ENCODE peak calls at places on chromosomes 16 and 17, in ten cellular contexts. One of them, this sample, is unnamed.

GRCh38 chr17:27329146-27329805 is 35.4 kb downstream of the WSB1 start:
- DNase-seq in breast epithelium: no peak
- DNase-seq in stomach: no peak
- DNase-seq in fibroblast of mammary gland: no peak
- DNase-seq in uterus: no peak
- DNase-seq in activated gamma-delta T cell treated with anti-CD3 and anti-CD28 coated beads, Interleukin-2, amount 50 U/mL, for 16 hours: no peak
- DNase-seq in left kidney: no peak
- DNase-seq in fibroblast of pulmonary artery: no peak
- DNase-seq in GM18507: no peak
- DNase-seq in stimulated activated CD4-positive, alpha-beta T cell treated with anti-CD3 and anti-CD28 coated beads, Interleukin-1b, Interleukin-23, amount 100 ng/mL, for 1 hour: no peak
- DNase-seq in this sample: no peak

GRCh38 chr17:62626719-62627218 is 701 bp upstream of the MRC2 start:
- DNase-seq in fibroblast of mammary gland: peak
- DNase-seq in breast epithelium: no peak
- DNase-seq in fibroblast of pulmonary artery: peak
- DNase-seq in activated gamma-delta T cell treated with anti-CD3 and anti-CD28 coated beads, Interleukin-2, amount 50 U/mL, for 16 hours: no peak
- DNase-seq in uterus: peak
- DNase-seq in left kidney: peak
- DNase-seq in stomach: no peak
- DNase-seq in GM18507: no peak
- DNase-seq in stimulated activated CD4-positive, alpha-beta T cell treated with anti-CD3 and anti-CD28 coated beads, Interleukin-1b, Interleukin-23, amount 100 ng/mL, for 1 hour: no peak
- DNase-seq in this sample: no peak

GRCh38 chr16:46853713-46854443 is 22.9 kb upstream of the C16orf87 start:
- DNase-seq in fibroblast of mammary gland: peak
- DNase-seq in stomach: peak
- DNase-seq in breast epithelium: peak
- DNase-seq in stimulated activated CD4-positive, alpha-beta T cell treated with anti-CD3 and anti-CD28 coated beads, Interleukin-1b, Interleukin-23, amount 100 ng/mL, for 1 hour: peak
- DNase-seq in left kidney: peak
- DNase-seq in fibroblast of pulmonary artery: peak
- DNase-seq in GM18507: peak
- DNase-seq in uterus: peak
- DNase-seq in activated gamma-delta T cell treated with anti-CD3 and anti-CD28 coated beads, Interleukin-2, amount 50 U/mL, for 16 hours: peak
- DNase-seq in this sample: no peak

GRCh38 chr17:34619687-34620217 is 40.4 kb downstream of the TMEM132E start:
- DNase-seq in fibroblast of mammary gland: no peak
- DNase-seq in activated gamma-delta T cell treated with anti-CD3 and anti-CD28 coated beads, Interleukin-2, amount 50 U/mL, for 16 hours: no peak
- DNase-seq in breast epithelium: no peak
- DNase-seq in GM18507: no peak
- DNase-seq in uterus: no peak
- DNase-seq in fibroblast of pulmonary artery: no peak
- DNase-seq in stomach: no peak
- DNase-seq in left kidney: no peak
- DNase-seq in stimulated activated CD4-positive, alpha-beta T cell treated with anti-CD3 and anti-CD28 coated beads, Interleukin-1b, Interleukin-23, amount 100 ng/mL, for 1 hour: no peak
- DNase-seq in this sample: no peak

GRCh38 chr17:78252111-78252634 is 20.7 kb downstream of the TMEM235 start:
- DNase-seq in GM18507: no peak
- DNase-seq in breast epithelium: no peak
- DNase-seq in fibroblast of pulmonary artery: no peak
- DNase-seq in fibroblast of mammary gland: no peak
- DNase-seq in stomach: peak
- DNase-seq in stimulated activated CD4-positive, alpha-beta T cell treated with anti-CD3 and anti-CD28 coated beads, Interleukin-1b, Interleukin-23, amount 100 ng/mL, for 1 hour: no peak
- DNase-seq in uterus: no peak
- DNase-seq in activated gamma-delta T cell treated with anti-CD3 and anti-CD28 coated beads, Interleukin-2, amount 50 U/mL, for 16 hours: peak
- DNase-seq in left kidney: no peak
- DNase-seq in this sample: no peak

GRCh38 chr17:32805029-32805976 is 71.6 kb downstream of the MYO1D start:
- DNase-seq in left kidney: no peak
- DNase-seq in breast epithelium: no peak
- DNase-seq in stomach: no peak
- DNase-seq in stimulated activated CD4-positive, alpha-beta T cell treated with anti-CD3 and anti-CD28 coated beads, Interleukin-1b, Interleukin-23, amount 100 ng/mL, for 1 hour: no peak
- DNase-seq in fibroblast of pulmonary artery: no peak
- DNase-seq in uterus: no peak
- DNase-seq in fibroblast of mammary gland: peak
- DNase-seq in GM18507: no peak
- DNase-seq in activated gamma-delta T cell treated with anti-CD3 and anti-CD28 coated beads, Interleukin-2, amount 50 U/mL, for 16 hours: no peak
- DNase-seq in this sample: no peak

GRCh38 chr17:67196422-67196821 is 48.6 kb downstream of the HELZ start:
- DNase-seq in stomach: no peak
- DNase-seq in left kidney: no peak
- DNase-seq in activated gamma-delta T cell treated with anti-CD3 and anti-CD28 coated beads, Interleukin-2, amount 50 U/mL, for 16 hours: no peak
- DNase-seq in uterus: no peak
- DNase-seq in breast epithelium: no peak
- DNase-seq in fibroblast of mammary gland: no peak
- DNase-seq in fibroblast of pulmonary artery: no peak
- DNase-seq in GM18507: no peak
- DNase-seq in stimulated activated CD4-positive, alpha-beta T cell treated with anti-CD3 and anti-CD28 coated beads, Interleukin-1b, Interleukin-23, amount 100 ng/mL, for 1 hour: no peak
- DNase-seq in this sample: no peak

GRCh38 chr17:37478187-37478586 is 11.5 kb upstream of the DUSP14 start:
- DNase-seq in stimulated activated CD4-positive, alpha-beta T cell treated with anti-CD3 and anti-CD28 coated beads, Interleukin-1b, Interleukin-23, amount 100 ng/mL, for 1 hour: no peak
- DNase-seq in stomach: no peak
- DNase-seq in activated gamma-delta T cell treated with anti-CD3 and anti-CD28 coated beads, Interleukin-2, amount 50 U/mL, for 16 hours: no peak
- DNase-seq in GM18507: no peak
- DNase-seq in fibroblast of mammary gland: peak
- DNase-seq in breast epithelium: no peak
- DNase-seq in uterus: no peak
- DNase-seq in fibroblast of pulmonary artery: peak
- DNase-seq in left kidney: no peak
- DNase-seq in this sample: no peak

GRCh38 chr17:47675380-47676198 is 18.4 kb upstream of the TBKBP1 start:
- DNase-seq in left kidney: no peak
- DNase-seq in fibroblast of pulmonary artery: no peak
- DNase-seq in fibroblast of mammary gland: no peak
- DNase-seq in stimulated activated CD4-positive, alpha-beta T cell treated with anti-CD3 and anti-CD28 coated beads, Interleukin-1b, Interleukin-23, amount 100 ng/mL, for 1 hour: no peak
- DNase-seq in stomach: no peak
- DNase-seq in uterus: no peak
- DNase-seq in activated gamma-delta T cell treated with anti-CD3 and anti-CD28 coated beads, Interleukin-2, amount 50 U/mL, for 16 hours: no peak
- DNase-seq in breast epithelium: no peak
- DNase-seq in GM18507: no peak
- DNase-seq in this sample: no peak

GRCh38 chr17:179721-180379 is 1.6 kb downstream of the DOC2B start:
- DNase-seq in stimulated activated CD4-positive, alpha-beta T cell treated with anti-CD3 and anti-CD28 coated beads, Interleukin-1b, Interleukin-23, amount 100 ng/mL, for 1 hour: no peak
- DNase-seq in left kidney: peak
- DNase-seq in fibroblast of mammary gland: no peak
- DNase-seq in GM18507: no peak
- DNase-seq in breast epithelium: no peak
- DNase-seq in activated gamma-delta T cell treated with anti-CD3 and anti-CD28 coated beads, Interleukin-2, amount 50 U/mL, for 16 hours: no peak
- DNase-seq in uterus: no peak
- DNase-seq in fibroblast of pulmonary artery: no peak
- DNase-seq in stomach: no peak
- DNase-seq in this sample: no peak

GRCh38 chr17:42566873-42567573 is at the start of gene MLX:
- DNase-seq in stimulated activated CD4-positive, alpha-beta T cell treated with anti-CD3 and anti-CD28 coated beads, Interleukin-1b, Interleukin-23, amount 100 ng/mL, for 1 hour: peak
- DNase-seq in uterus: peak
- DNase-seq in fibroblast of pulmonary artery: peak
- DNase-seq in activated gamma-delta T cell treated with anti-CD3 and anti-CD28 coated beads, Interleukin-2, amount 50 U/mL, for 16 hours: peak
- DNase-seq in stomach: peak
- DNase-seq in breast epithelium: peak
- DNase-seq in left kidney: peak
- DNase-seq in fibroblast of mammary gland: peak
- DNase-seq in GM18507: peak
- DNase-seq in this sample: no peak

GRCh38 chr16:89687092-89687940 is 827 bp downstream of the CDK10 start:
- DNase-seq in GM18507: no peak
- DNase-seq in stomach: peak
- DNase-seq in fibroblast of pulmonary artery: peak
- DNase-seq in fibroblast of mammary gland: peak
- DNase-seq in stimulated activated CD4-positive, alpha-beta T cell treated with anti-CD3 and anti-CD28 coated beads, Interleukin-1b, Interleukin-23, amount 100 ng/mL, for 1 hour: no peak
- DNase-seq in breast epithelium: no peak
- DNase-seq in activated gamma-delta T cell treated with anti-CD3 and anti-CD28 coated beads, Interleukin-2, amount 50 U/mL, for 16 hours: no peak
- DNase-seq in uterus: no peak
- DNase-seq in left kidney: peak
- DNase-seq in this sample: no peak

GRCh38 chr16:57118461-57119084 is 26.2 kb downstream of the CPNE2 start:
- DNase-seq in fibroblast of pulmonary artery: no peak
- DNase-seq in stomach: no peak
- DNase-seq in left kidney: no peak
- DNase-seq in uterus: no peak
- DNase-seq in stimulated activated CD4-positive, alpha-beta T cell treated with anti-CD3 and anti-CD28 coated beads, Interleukin-1b, Interleukin-23, amount 100 ng/mL, for 1 hour: no peak
- DNase-seq in activated gamma-delta T cell treated with anti-CD3 and anti-CD28 coated beads, Interleukin-2, amount 50 U/mL, for 16 hours: no peak
- DNase-seq in GM18507: no peak
- DNase-seq in breast epithelium: no peak
- DNase-seq in fibroblast of mammary gland: no peak
- DNase-seq in this sample: no peak

GRCh38 chr17:27157898-27158297 is 136.0 kb upstream of the WSB1 start:
- DNase-seq in left kidney: no peak
- DNase-seq in activated gamma-delta T cell treated with anti-CD3 and anti-CD28 coated beads, Interleukin-2, amount 50 U/mL, for 16 hours: no peak
- DNase-seq in breast epithelium: no peak
- DNase-seq in fibroblast of mammary gland: no peak
- DNase-seq in fibroblast of pulmonary artery: no peak
- DNase-seq in GM18507: no peak
- DNase-seq in stimulated activated CD4-positive, alpha-beta T cell treated with anti-CD3 and anti-CD28 coated beads, Interleukin-1b, Interleukin-23, amount 100 ng/mL, for 1 hour: no peak
- DNase-seq in uterus: no peak
- DNase-seq in stomach: no peak
- DNase-seq in this sample: no peak

GRCh38 chr17:79406316-79406715 is 204.5 kb downstream of the RBFOX3 start:
- DNase-seq in uterus: no peak
- DNase-seq in fibroblast of pulmonary artery: no peak
- DNase-seq in left kidney: no peak
- DNase-seq in stimulated activated CD4-positive, alpha-beta T cell treated with anti-CD3 and anti-CD28 coated beads, Interleukin-1b, Interleukin-23, amount 100 ng/mL, for 1 hour: no peak
- DNase-seq in breast epithelium: no peak
- DNase-seq in GM18507: no peak
- DNase-seq in stomach: no peak
- DNase-seq in activated gamma-delta T cell treated with anti-CD3 and anti-CD28 coated beads, Interleukin-2, amount 50 U/mL, for 16 hours: no peak
- DNase-seq in fibroblast of mammary gland: no peak
- DNase-seq in this sample: no peak

GRCh38 chr17:63039899-63040602 is 74.0 kb downstream of the TANC2 start:
- DNase-seq in GM18507: no peak
- DNase-seq in fibroblast of mammary gland: peak
- DNase-seq in stomach: no peak
- DNase-seq in breast epithelium: no peak
- DNase-seq in left kidney: no peak
- DNase-seq in fibroblast of pulmonary artery: peak
- DNase-seq in activated gamma-delta T cell treated with anti-CD3 and anti-CD28 coated beads, Interleukin-2, amount 50 U/mL, for 16 hours: no peak
- DNase-seq in uterus: no peak
- DNase-seq in stimulated activated CD4-positive, alpha-beta T cell treated with anti-CD3 and anti-CD28 coated beads, Interleukin-1b, Interleukin-23, amount 100 ng/mL, for 1 hour: no peak
- DNase-seq in this sample: no peak

GRCh38 chr16:46629331-46629843 is 8.2 kb upstream of the SHCBP1 start:
- DNase-seq in uterus: no peak
- DNase-seq in stimulated activated CD4-positive, alpha-beta T cell treated with anti-CD3 and anti-CD28 coated beads, Interleukin-1b, Interleukin-23, amount 100 ng/mL, for 1 hour: no peak
- DNase-seq in breast epithelium: no peak
- DNase-seq in stomach: no peak
- DNase-seq in fibroblast of pulmonary artery: peak
- DNase-seq in activated gamma-delta T cell treated with anti-CD3 and anti-CD28 coated beads, Interleukin-2, amount 50 U/mL, for 16 hours: no peak
- DNase-seq in GM18507: no peak
- DNase-seq in fibroblast of mammary gland: peak
- DNase-seq in left kidney: peak
- DNase-seq in this sample: no peak

GRCh38 chr16:22789281-22789945 is 24.5 kb upstream of the HS3ST2 start:
- DNase-seq in uterus: no peak
- DNase-seq in left kidney: no peak
- DNase-seq in stimulated activated CD4-positive, alpha-beta T cell treated with anti-CD3 and anti-CD28 coated beads, Interleukin-1b, Interleukin-23, amount 100 ng/mL, for 1 hour: no peak
- DNase-seq in activated gamma-delta T cell treated with anti-CD3 and anti-CD28 coated beads, Interleukin-2, amount 50 U/mL, for 16 hours: no peak
- DNase-seq in GM18507: no peak
- DNase-seq in fibroblast of mammary gland: peak
- DNase-seq in fibroblast of pulmonary artery: no peak
- DNase-seq in stomach: no peak
- DNase-seq in breast epithelium: no peak
- DNase-seq in this sample: peak